ENCODE peak calls at places on chromosome 4, in five cellular contexts. M is activated naive CD8-positive, alpha-beta T cell treated with anti-CD3 and anti-CD28 coated beads for 36 hours; T is CD4-positive, alpha-beta T cell; D is activated CD4-positive, alpha-beta T cell treated with anti-CD3 and anti-CD28 coated beads, Interleukin-2, amount 10 ng/mL, durations not matched to agents 7 days and 5 days; S is HS-5. K is an unnamed sample.

GRCh38 chr4:2135083-2135482 is 76.0 kb downstream of the NAT8L start:
- DNase-seq in M (peak), T (no peak), D (peak), S (no peak), K (no peak)

GRCh38 chr4:140243345-140243753 is 89.4 kb upstream of the MAML3 start:
- DNase-seq in M (no peak), T (peak), D (peak), S (no peak), K (no peak)

GRCh38 chr4:145171919-145172318 is 8.5 kb downstream of the OTUD4 start:
- DNase-seq in M (no peak), T (no peak), D (no peak), S (no peak), K (no peak)

GRCh38 chr4:20544645-20545044 is 155.6 kb upstream of the PACRGL start:
- DNase-seq in M (no peak), T (no peak), D (no peak), S (no peak), K (no peak)

GRCh38 chr4:7705602-7706001 is 234.1 kb downstream of the AFAP1 start:
- DNase-seq in M (no peak), T (no peak), D (no peak), S (no peak), K (no peak)

GRCh38 chr4:141447761-141448160 is 188.6 kb upstream of the IL15 start:
- DNase-seq in M (no peak), T (no peak), D (no peak), S (no peak), K (no peak)

GRCh38 chr4:101169044-101170014 is 178.0 kb downstream of the PPP3CA start:
- DNase-seq in M (peak), T (peak), D (peak), S (no peak), K (no peak)

GRCh38 chr4:10104211-10104990 is 12.2 kb downstream of the WDR1 start:
- DNase-seq in M (no peak), T (no peak), D (no peak), S (no peak), K (no peak)

GRCh38 chr4:32684160-32684559 is 1964.0 kb downstream of the PCDH7 start:
- DNase-seq in M (no peak), T (no peak), D (no peak), S (no peak), K (no peak)

GRCh38 chr4:156594619-156595018 is 377.0 kb downstream of the PDGFC start:
- DNase-seq in M (no peak), T (no peak), D (no peak), S (no peak), K (no peak)

GRCh38 chr4:102500371-102501175 is 586 bp upstream of the NFKB1 start:
- DNase-seq in M (peak), T (no peak), D (peak), S (peak), K (no peak)

GRCh38 chr4:5998333-5998936 is 19.8 kb downstream of the C4orf50 start:
- DNase-seq in M (peak), T (no peak), D (peak), S (peak), K (no peak)

GRCh38 chr4:185108185-185108584 is 34.9 kb upstream of the SLC25A4 start:
- DNase-seq in M (no peak), T (no peak), D (no peak), S (no peak), K (no peak)

GRCh38 chr4:187961171-187961570 is 34.4 kb upstream of the ZFP42 start:
- DNase-seq in M (no peak), T (no peak), D (no peak), S (no peak), K (no peak)

GRCh38 chr4:6972375-6972650 is 62.7 kb downstream of the TBC1D14 start:
- DNase-seq in M (no peak), T (no peak), D (no peak), S (no peak), K (no peak)

GRCh38 chr4:165700855-165701254 is 172.2 kb upstream of the TLL1 start:
- DNase-seq in M (no peak), T (no peak), D (no peak), S (no peak), K (no peak)

GRCh38 chr4:4574792-4575191 is 32.9 kb upstream of the STX18 start:
- DNase-seq in M (no peak), T (peak), D (peak), S (no peak), K (peak)

GRCh38 chr4:3031357-3032064 is 42.8 kb downstream of the HTT-AS start:
- DNase-seq in M (no peak), T (no peak), D (no peak), S (no peak), K (no peak)

GRCh38 chr4:143372093-143372915 is 35.6 kb downstream of the GAB1 start:
- DNase-seq in M (no peak), T (no peak), D (no peak), S (no peak), K (no peak)

GRCh38 chr4:7381221-7381889 is 53.4 kb downstream of the PSAPL1 start:
- DNase-seq in M (no peak), T (no peak), D (no peak), S (no peak), K (no peak)

GRCh38 chr4:164802301-164802700 is 48.4 kb downstream of the SMIM31 start:
- DNase-seq in M (no peak), T (no peak), D (no peak), S (no peak), K (no peak)

GRCh38 chr4:5691491-5692132 is 16.7 kb downstream of the EVC2 start:
- DNase-seq in M (no peak), T (no peak), D (no peak), S (no peak), K (no peak)

GRCh38 chr4:9765091-9765490 is 16.3 kb upstream of the DRD5 start:
- DNase-seq in M (peak), T (no peak), D (no peak), S (no peak), K (no peak)